ENCODE peak calls at places on chromosomes 6 and 20, in five cellular contexts. One of them, this sample, is unnamed.

GRCh38 chr6:118674772-118675171 is 23.4 kb upstream of the CEP85L start:
- DNase-seq in psoas muscle: no peak
- DNase-seq in breast epithelium: no peak
- DNase-seq in AG04450: no peak
- DNase-seq in A549: peak
- DNase-seq in this sample: no peak

GRCh38 chr6:132768051-132768517 is 10.4 kb upstream of the VNN2 start:
- DNase-seq in psoas muscle: no peak
- DNase-seq in breast epithelium: no peak
- DNase-seq in AG04450: no peak
- DNase-seq in A549: peak
- DNase-seq in this sample: no peak

GRCh38 chr6:157811476-157812173 is 11.4 kb upstream of the SNX9 start:
- DNase-seq in psoas muscle: no peak
- DNase-seq in breast epithelium: no peak
- DNase-seq in AG04450: no peak
- DNase-seq in A549: no peak
- DNase-seq in this sample: no peak

GRCh38 chr6:34148864-34149810 is 3.2 kb upstream of the GRM4 start:
- DNase-seq in psoas muscle: no peak
- DNase-seq in breast epithelium: peak
- DNase-seq in AG04450: no peak
- DNase-seq in A549: no peak
- DNase-seq in this sample: no peak

GRCh38 chr6:1473598-1473997 is 84.2 kb downstream of the FOXF2 start:
- DNase-seq in psoas muscle: no peak
- DNase-seq in breast epithelium: no peak
- DNase-seq in AG04450: no peak
- DNase-seq in A549: no peak
- DNase-seq in this sample: no peak

GRCh38 chr6:21609881-21610329 is 16.4 kb downstream of the SOX4 start:
- DNase-seq in psoas muscle: no peak
- DNase-seq in breast epithelium: no peak
- DNase-seq in AG04450: no peak
- DNase-seq in A549: no peak
- DNase-seq in this sample: no peak

GRCh38 chr6:42104807-42105713 is 37.4 kb downstream of the C6orf132 start:
- DNase-seq in psoas muscle: peak
- DNase-seq in breast epithelium: no peak
- DNase-seq in AG04450: no peak
- DNase-seq in A549: no peak
- DNase-seq in this sample: no peak

GRCh38 chr20:48006036-48006833 is 221.0 kb upstream of the SULF2 start:
- DNase-seq in psoas muscle: no peak
- DNase-seq in breast epithelium: no peak
- DNase-seq in AG04450: no peak
- DNase-seq in A549: no peak
- DNase-seq in this sample: no peak

GRCh38 chr20:33301192-33301930 is 18.3 kb downstream of the BPIFB1 start:
- DNase-seq in psoas muscle: no peak
- DNase-seq in breast epithelium: no peak
- DNase-seq in AG04450: no peak
- DNase-seq in A549: peak
- DNase-seq in this sample: no peak

GRCh38 chr20:5171074-5171789 is 44.4 kb downstream of the CDS2 start:
- DNase-seq in psoas muscle: no peak
- DNase-seq in breast epithelium: no peak
- DNase-seq in AG04450: no peak
- DNase-seq in A549: no peak
- DNase-seq in this sample: no peak

GRCh38 chr6:10883312-10884244 is 1.7 kb upstream of the GCM2 start:
- DNase-seq in psoas muscle: no peak
- DNase-seq in breast epithelium: no peak
- DNase-seq in AG04450: no peak
- DNase-seq in A549: no peak
- DNase-seq in this sample: no peak
- H3K4me3 ChIP-seq in psoas muscle: no peak
- H3K4me3 ChIP-seq in breast epithelium: no peak
- H3K4me3 ChIP-seq in AG04450: no peak
- H3K4me3 ChIP-seq in A549: no peak
- H3K4me3 ChIP-seq in this sample: no peak

GRCh38 chr20:50293244-50294139 is 102.9 kb downstream of the CEBPB start:
- DNase-seq in psoas muscle: peak
- DNase-seq in breast epithelium: no peak
- DNase-seq in AG04450: no peak
- DNase-seq in A549: no peak
- DNase-seq in this sample: no peak

GRCh38 chr20:50292324-50293243 is 102.0 kb downstream of the CEBPB start:
- DNase-seq in psoas muscle: peak
- DNase-seq in breast epithelium: peak
- DNase-seq in AG04450: peak
- DNase-seq in A549: peak
- DNase-seq in this sample: no peak

GRCh38 chr20:50295345-50295744 is 104.7 kb downstream of the CEBPB start:
- DNase-seq in psoas muscle: no peak
- DNase-seq in breast epithelium: no peak
- DNase-seq in AG04450: no peak
- DNase-seq in A549: no peak
- DNase-seq in this sample: no peak

GRCh38 chr20:50295762-50296449 is 105.3 kb downstream of the CEBPB start:
- DNase-seq in psoas muscle: peak
- DNase-seq in breast epithelium: no peak
- DNase-seq in AG04450: no peak
- DNase-seq in A549: no peak
- DNase-seq in this sample: no peak

DNA sequence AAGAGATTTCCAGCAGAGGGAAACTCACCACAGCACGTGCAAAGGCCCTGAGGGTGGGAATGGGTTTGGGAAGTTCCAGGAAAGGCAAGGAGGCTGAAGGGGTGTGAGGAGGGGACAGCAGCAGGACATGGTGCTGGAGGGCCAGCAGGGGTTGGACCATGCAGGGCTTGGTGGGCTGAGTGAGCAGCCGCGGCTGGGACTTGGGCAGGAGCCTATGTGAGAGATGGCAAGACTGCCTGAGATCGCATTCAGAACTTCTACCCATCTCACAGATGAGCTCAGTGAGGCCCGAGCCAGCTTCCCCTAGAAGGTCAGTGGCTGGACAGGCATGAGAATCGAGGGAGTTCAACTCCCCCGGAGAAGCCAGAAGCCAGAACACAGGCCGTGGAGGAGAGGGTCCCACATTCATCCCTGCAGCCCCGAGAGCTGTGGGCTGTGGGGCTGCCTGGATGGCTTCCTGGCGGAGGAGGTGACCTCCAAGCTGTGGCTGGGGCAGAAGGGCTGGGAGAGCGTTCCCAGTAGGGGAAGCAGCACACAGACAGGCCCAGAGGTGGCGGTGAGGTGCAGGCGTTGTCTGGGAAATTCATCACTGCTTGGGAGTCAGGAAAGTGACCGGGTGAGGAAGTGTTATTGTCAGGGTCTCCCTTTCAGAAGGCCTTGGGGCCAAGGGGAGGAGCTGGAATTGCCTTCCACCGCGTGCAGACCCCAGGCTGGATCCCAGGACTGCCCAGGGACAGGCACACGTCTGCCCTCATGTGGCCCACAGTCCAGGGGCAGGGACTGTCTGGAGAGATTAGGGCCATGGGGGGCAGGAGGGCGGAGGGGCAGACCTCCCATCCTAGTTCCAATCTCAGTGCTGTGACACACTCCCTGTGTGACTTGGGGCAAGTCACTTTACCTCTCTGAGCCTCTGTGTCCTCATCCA is 103.8 kb downstream of the CEBPB start:
- DNase-seq in psoas muscle: peak
- DNase-seq in breast epithelium: no peak
- DNase-seq in AG04450: no peak
- DNase-seq in A549: peak
- DNase-seq in this sample: no peak
- H3K27ac ChIP-seq in psoas muscle: peak
- H3K27ac ChIP-seq in breast epithelium: peak
- H3K27ac ChIP-seq in AG04450: peak
- H3K27ac ChIP-seq in A549: peak
- H3K27ac ChIP-seq in this sample: no peak

GRCh38 chr6:106159531-106159940 is 73.4 kb downstream of the PRDM1 start:
- DNase-seq in psoas muscle: no peak
- DNase-seq in breast epithelium: no peak
- DNase-seq in AG04450: peak
- DNase-seq in A549: no peak
- DNase-seq in this sample: no peak

GRCh38 chr6:106161893-106162292 is 75.8 kb downstream of the PRDM1 start:
- DNase-seq in psoas muscle: no peak
- DNase-seq in breast epithelium: no peak
- DNase-seq in AG04450: no peak
- DNase-seq in A549: no peak
- DNase-seq in this sample: no peak

GRCh38 chr6:106161475-106161874 is 75.3 kb downstream of the PRDM1 start:
- DNase-seq in psoas muscle: no peak
- DNase-seq in breast epithelium: no peak
- DNase-seq in AG04450: no peak
- DNase-seq in A549: no peak
- DNase-seq in this sample: no peak

GRCh38 chr6:106158816-106159215 is 72.7 kb downstream of the PRDM1 start:
- DNase-seq in psoas muscle: no peak
- DNase-seq in breast epithelium: no peak
- DNase-seq in AG04450: no peak
- DNase-seq in A549: no peak
- DNase-seq in this sample: no peak

DNA sequence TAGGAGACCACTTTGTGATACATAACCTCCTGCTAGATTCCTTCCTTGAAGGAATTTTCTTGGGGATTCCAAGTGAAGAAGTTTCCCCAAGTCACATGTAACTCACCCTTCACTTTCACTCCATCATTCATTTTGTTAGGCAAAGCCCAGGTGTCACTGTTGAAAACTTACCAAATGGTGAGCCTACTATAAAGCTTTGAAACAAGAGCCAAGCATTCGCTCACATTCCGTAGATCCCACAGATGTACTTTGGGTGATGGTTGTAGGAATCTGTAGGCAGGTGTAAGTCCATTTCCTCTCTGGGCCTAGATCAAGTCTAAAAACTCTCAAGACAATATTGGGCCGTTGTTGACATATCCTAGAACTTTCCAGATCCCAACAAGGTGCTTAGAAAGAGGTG is 74.1 kb downstream of the PRDM1 start:
- DNase-seq in psoas muscle: no peak
- DNase-seq in breast epithelium: no peak
- DNase-seq in AG04450: no peak
- DNase-seq in A549: no peak
- DNase-seq in this sample: no peak
- H3K4me3 ChIP-seq in psoas muscle: no peak
- H3K4me3 ChIP-seq in breast epithelium: no peak
- H3K4me3 ChIP-seq in AG04450: no peak
- H3K4me3 ChIP-seq in A549: no peak
- H3K4me3 ChIP-seq in this sample: no peak

GRCh38 chr6:143634486-143634885 is 43.3 kb upstream of the PHACTR2 start:
- DNase-seq in psoas muscle: no peak
- DNase-seq in breast epithelium: no peak
- DNase-seq in AG04450: no peak
- DNase-seq in A549: no peak
- DNase-seq in this sample: no peak
- H3K27ac ChIP-seq in psoas muscle: no peak
- H3K27ac ChIP-seq in breast epithelium: no peak
- H3K27ac ChIP-seq in AG04450: no peak
- H3K27ac ChIP-seq in A549: no peak
- H3K27ac ChIP-seq in this sample: no peak

GRCh38 chr6:18990313-18990978 is 603.3 kb downstream of the RNF144B start:
- DNase-seq in psoas muscle: peak
- DNase-seq in breast epithelium: peak
- DNase-seq in AG04450: no peak
- DNase-seq in A549: peak
- DNase-seq in this sample: no peak
- H3K4me3 ChIP-seq in psoas muscle: no peak
- H3K4me3 ChIP-seq in breast epithelium: no peak
- H3K4me3 ChIP-seq in AG04450: no peak
- H3K4me3 ChIP-seq in A549: no peak
- H3K4me3 ChIP-seq in this sample: no peak

GRCh38 chr20:49770634-49771033 is 42.0 kb upstream of the SLC9A8 start:
- DNase-seq in psoas muscle: no peak
- DNase-seq in breast epithelium: no peak
- DNase-seq in AG04450: no peak
- DNase-seq in A549: no peak
- DNase-seq in this sample: no peak

GRCh38 chr20:49769125-49769581 is 43.5 kb upstream of the SLC9A8 start:
- DNase-seq in psoas muscle: no peak
- DNase-seq in breast epithelium: no peak
- DNase-seq in AG04450: no peak
- DNase-seq in A549: no peak
- DNase-seq in this sample: no peak

GRCh38 chr20:49766979-49767419 is 45.6 kb upstream of the SLC9A8 start:
- DNase-seq in psoas muscle: no peak
- DNase-seq in breast epithelium: no peak
- DNase-seq in AG04450: no peak
- DNase-seq in A549: peak
- DNase-seq in this sample: no peak

GRCh38 chr20:49765846-49766541 is 46.6 kb upstream of the SLC9A8 start:
- DNase-seq in psoas muscle: no peak
- DNase-seq in breast epithelium: no peak
- DNase-seq in AG04450: no peak
- DNase-seq in A549: no peak
- DNase-seq in this sample: no peak

GRCh38 chr20:49768204-49769124 is 44.2 kb upstream of the SLC9A8 start:
- DNase-seq in psoas muscle: peak
- DNase-seq in breast epithelium: peak
- DNase-seq in AG04450: peak
- DNase-seq in A549: peak
- DNase-seq in this sample: peak
- H3K27ac ChIP-seq in psoas muscle: peak
- H3K27ac ChIP-seq in breast epithelium: peak
- H3K27ac ChIP-seq in AG04450: peak
- H3K27ac ChIP-seq in A549: peak
- H3K27ac ChIP-seq in this sample: no peak

GRCh38 chr6:30678964-30679726 is 6.3 kb upstream of the DHX16 start:
- DNase-seq in psoas muscle: peak
- DNase-seq in breast epithelium: peak
- DNase-seq in AG04450: no peak
- DNase-seq in A549: peak
- DNase-seq in this sample: peak
- H3K4me3 ChIP-seq in psoas muscle: peak
- H3K4me3 ChIP-seq in breast epithelium: no peak
- H3K4me3 ChIP-seq in AG04450: peak
- H3K4me3 ChIP-seq in A549: peak
- H3K4me3 ChIP-seq in this sample: peak

DNA sequence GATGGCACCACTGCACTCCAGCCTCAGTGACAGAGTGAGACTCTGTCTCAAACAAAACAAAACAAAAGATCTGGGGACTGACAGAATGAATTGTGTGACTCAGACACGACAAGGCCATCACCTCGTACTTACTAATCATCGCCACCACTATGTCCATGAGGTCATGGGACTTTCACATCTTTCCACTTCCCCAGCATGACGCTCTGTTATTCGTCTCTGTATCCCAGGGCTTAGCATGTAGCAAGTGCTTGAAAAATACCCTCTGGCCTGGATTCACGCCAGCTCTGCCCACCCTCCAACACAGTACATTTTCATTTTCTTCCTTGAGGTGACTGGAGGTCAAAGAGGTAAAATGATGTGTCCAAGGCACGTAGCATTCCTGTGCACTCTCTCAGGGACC is 27.8 kb downstream of the FGD2 start:
- DNase-seq in psoas muscle: no peak
- DNase-seq in breast epithelium: no peak
- DNase-seq in AG04450: no peak
- DNase-seq in A549: no peak
- DNase-seq in this sample: no peak
- H3K27ac ChIP-seq in psoas muscle: no peak
- H3K27ac ChIP-seq in breast epithelium: no peak
- H3K27ac ChIP-seq in AG04450: no peak
- H3K27ac ChIP-seq in A549: no peak
- H3K27ac ChIP-seq in this sample: no peak

GRCh38 chr6:163324928-163325784 is 89.4 kb upstream of the QKI start:
- DNase-seq in psoas muscle: no peak
- DNase-seq in breast epithelium: no peak
- DNase-seq in AG04450: no peak
- DNase-seq in A549: peak
- DNase-seq in this sample: no peak
- H3K4me3 ChIP-seq in psoas muscle: no peak
- H3K4me3 ChIP-seq in breast epithelium: no peak
- H3K4me3 ChIP-seq in AG04450: no peak
- H3K4me3 ChIP-seq in A549: peak
- H3K4me3 ChIP-seq in this sample: no peak

This sample was measured in effector memory CD4-positive, alpha-beta T cell.